ENCODE peak calls at places on chromosomes 7 and 10, in four cellular contexts. N, K, E and W are unnamed samples.

GRCh38 chr7:137626469-137627067 is 220.2 kb downstream of the DGKI start:
- DNase-seq in N (peak), E (no peak), K (peak), W (peak)

GRCh38 chr7:117010375-117011133 is 57.3 kb downstream of the ST7 start:
- DNase-seq in N (no peak), K (no peak), E (no peak), W (no peak)

GRCh38 chr7:96297873-96298272 is 24.0 kb downstream of the SLC25A13 start:
- DNase-seq in E (no peak), N (no peak), K (no peak), W (no peak)

GRCh38 chr10:71840936-71841335 is 10.1 kb downstream of the PSAP start:
- DNase-seq in N (no peak), K (no peak), E (no peak), W (no peak)

GRCh38 chr10:26739087-26739631 is 41.7 kb downstream of the PDSS1 start:
- DNase-seq in N (no peak), E (no peak), K (no peak), W (no peak)

GRCh38 chr10:60798870-60799269 is 20.6 kb downstream of the CDK1 start:
- DNase-seq in N (no peak), K (no peak), E (no peak), W (no peak)

GRCh38 chr10:43955002-43955596 is 306.4 kb upstream of the ZNF32 start:
- DNase-seq in K (no peak), N (no peak), E (no peak), W (peak)

GRCh38 chr7:66380285-66380888 is 175.3 kb downstream of the TPST1 start:
- DNase-seq in E (no peak), K (no peak), N (no peak), W (no peak)

GRCh38 chr10:52146766-52147165 is 167.3 kb upstream of the DKK1 start:
- DNase-seq in K (no peak), E (no peak), N (no peak), W (no peak)